ENCODE peak calls at places on chromosome 3, in four cellular contexts. E is tibial artery, M is NCI-H2029 treated with DMSO at 0.1 percent for 48 hours, F is osteocyte. Q is an unnamed sample.

GRCh38 chr3:16890605-16891333 is 6.0 kb downstream of the PLCL2 start:
- DNase-seq in E (no peak), M (no peak), F (no peak), Q (no peak)

GRCh38 chr3:67113802-67114407 is 115.8 kb downstream of the KBTBD8 start:
- DNase-seq in E (peak; percentile 76), M (peak; percentile 19), F (peak; percentile 89), Q (peak; percentile 84)

GRCh38 chr3:67662733-67663132 is 8.3 kb upstream of the SUCLG2 start:
- DNase-seq in E (no peak), M (no peak), F (no peak), Q (no peak)

GRCh38 chr3:37492977-37493471 is 318.6 kb upstream of the LRRFIP2 start:
- DNase-seq in E (peak; percentile 52), M (peak; percentile 67), F (no peak), Q (no peak)

GRCh38 chr3:193805448-193805847 is 212.4 kb downstream of the OPA1 start:
- DNase-seq in E (no peak), M (peak; percentile 31), F (peak; percentile 90), Q (no peak)

GRCh38 chr3:46628980-46629379 is 16.7 kb downstream of the FAM240A start:
- DNase-seq in E (peak; percentile 38), M (no peak), F (peak; percentile 53), Q (no peak)

GRCh38 chr3:108724101-108724500 is 33.1 kb downstream of the RETNLB start:
- DNase-seq in E (no peak), M (no peak), F (no peak), Q (no peak)

GRCh38 chr3:119098620-119099222 is 47.2 kb upstream of the TEX55 start:
- DNase-seq in E (no peak), M (peak; percentile 20), F (no peak), Q (no peak)

GRCh38 chr3:197599089-197599765 is 43.5 kb upstream of the BDH1 start:
- DNase-seq in E (peak; percentile 68), M (no peak), F (peak; percentile 92), Q (peak; percentile 90)

GRCh38 chr3:4981688-4982494 is 2.7 kb downstream of the BHLHE40 start:
- DNase-seq in E (no peak), M (no peak), F (no peak), Q (no peak)

GRCh38 chr3:29822051-29822450 is 541.2 kb downstream of the RBMS3 start:
- DNase-seq in E (no peak), M (no peak), F (no peak), Q (no peak)

GRCh38 chr3:129440648-129441190 is 695 bp downstream of the IFT122 start:
- DNase-seq in E (no peak), M (no peak), F (no peak), Q (no peak)

GRCh38 chr3:26704736-26705135 is 82.2 kb downstream of the LRRC3B start:
- DNase-seq in E (no peak), M (no peak), F (no peak), Q (no peak)

GRCh38 chr3:192408721-192409151 is 318.6 kb downstream of the FGF12 start:
- DNase-seq in E (no peak), M (no peak), F (no peak), Q (peak; percentile 71)

GRCh38 chr3:25001041-25001591 is 426.9 kb upstream of the RARB start:
- DNase-seq in E (no peak), M (no peak), F (no peak), Q (no peak)

GRCh38 chr3:128051459-128051836 is 789 bp upstream of the SEC61A1 start:
- DNase-seq in E (no peak), M (no peak), F (peak; percentile 83), Q (no peak)

GRCh38 chr3:88061749-88062148 is 2.7 kb downstream of the ZNF654 start:
- DNase-seq in E (no peak), M (no peak), F (no peak), Q (no peak)

GRCh38 chr3:3560566-3561336 is 238.5 kb upstream of the LRRN1 start:
- DNase-seq in E (no peak), M (no peak), F (no peak), Q (no peak)